ENCODE peak calls at places on chromosomes 16 and 17, in seven cellular contexts. F, S, D, O, T, W and X are unnamed samples.

GRCh38 chr17:19448341-19449268 is 37.6 kb downstream of the RNF112 start:
- DNase-seq in W (peak), D (peak), T (peak), O (peak), S (no peak), F (peak), X (peak)

GRCh38 chr16:48956620-48957019 is 325.0 kb downstream of the CBLN1 start:
- DNase-seq in S (no peak), W (no peak), O (no peak), F (no peak), T (no peak), D (no peak), X (no peak)

GRCh38 chr16:8905168-8905762 is 23.1 kb downstream of the LITAFD start:
- DNase-seq in W (no peak), D (no peak), F (no peak), O (no peak), T (peak), S (no peak), X (no peak)

GRCh38 chr17:22273308-22273707 is 581.0 kb downstream of the KCNJ18 start:
- DNase-seq in S (no peak), O (no peak), D (no peak), W (no peak), T (no peak), F (no peak), X (no peak)

GRCh38 chr17:62791235-62792121 is 16.6 kb downstream of the MARCHF10 start:
- DNase-seq in W (no peak), S (no peak), F (no peak), T (peak), O (no peak), D (peak), X (peak)

GRCh38 chr16:10849736-10850477 is 27.1 kb upstream of the CIITA start:
- DNase-seq in O (no peak), T (no peak), W (no peak), D (no peak), S (no peak), F (no peak), X (no peak)

GRCh38 chr17:75518201-75518600 is 1.9 kb downstream of the TSEN54 start:
- DNase-seq in O (no peak), D (no peak), T (no peak), W (no peak), F (no peak), S (no peak), X (no peak)

GRCh38 chr16:5870886-5871715 is 773.5 kb upstream of the EEF2KMT start:
- DNase-seq in O (no peak), F (no peak), S (no peak), T (no peak), D (no peak), W (no peak), X (no peak)

GRCh38 chr17:6681671-6682070 is 30.1 kb downstream of the C17orf100 start:
- DNase-seq in T (no peak), W (no peak), D (no peak), F (no peak), S (no peak), O (no peak), X (no peak)

GRCh38 chr16:6672507-6672906 is 660.1 kb upstream of the RBFOX1 start:
- DNase-seq in O (no peak), F (no peak), D (no peak), T (no peak), S (no peak), W (no peak), X (no peak)

GRCh38 chr17:18186271-18186982 is 2.8 kb downstream of the ALKBH5 start:
- DNase-seq in O (peak), W (no peak), T (peak), F (peak), D (no peak), S (no peak), X (peak)

GRCh38 chr17:45197108-45197507 is 24.6 kb upstream of the FMNL1 start:
- DNase-seq in W (no peak), F (no peak), O (no peak), S (no peak), D (no peak), T (no peak), X (no peak)

GRCh38 chr17:4768281-4768680 is 3.4 kb upstream of the TM4SF5 start:
- DNase-seq in T (no peak), O (no peak), D (no peak), F (no peak), S (no peak), W (no peak), X (no peak)

GRCh38 chr17:78953356-78954350 is 26.1 kb downstream of the LGALS3BP start:
- DNase-seq in T (no peak), F (no peak), D (no peak), O (peak), W (no peak), S (no peak), X (no peak)

GRCh38 chr17:45135978-45136791 is 698 bp downstream of the ACBD4 start:
- DNase-seq in T (no peak), W (no peak), O (no peak), F (no peak), S (no peak), D (no peak), X (no peak)

GRCh38 chr16:22189473-22190168 is 16.5 kb upstream of the EEF2K start:
- DNase-seq in F (no peak), D (no peak), T (no peak), W (no peak), S (peak), O (peak), X (no peak)

GRCh38 chr16:51831595-51832352 is 680.7 kb upstream of the SALL1 start:
- DNase-seq in F (no peak), O (no peak), S (no peak), W (no peak), T (no peak), D (no peak), X (no peak)

GRCh38 chr17:41652461-41652960 is 28.1 kb upstream of the KRT17 start:
- DNase-seq in W (no peak), F (no peak), D (no peak), T (no peak), S (no peak), O (no peak), X (no peak)

GRCh38 chr17:49971848-49972485 is 3.0 kb downstream of the DLX4 start:
- DNase-seq in S (no peak), D (peak), T (no peak), W (no peak), F (no peak), O (no peak), X (peak)

GRCh38 chr16:70730016-70730415 is 44.2 kb upstream of the MTSS2 start:
- DNase-seq in W (no peak), T (no peak), D (no peak), O (no peak), S (no peak), F (no peak), X (no peak)

GRCh38 chr16:54216268-54217187 is 70.1 kb downstream of the IRX3 start:
- DNase-seq in S (no peak), F (no peak), T (no peak), D (no peak), W (no peak), O (no peak), X (no peak)

GRCh38 chr17:40309031-40309937 is at the start of gene RARA:
- DNase-seq in D (no peak), S (no peak), O (peak), W (no peak), F (no peak), T (no peak), X (no peak)

GRCh38 chr17:71801301-71801700 is 319.5 kb upstream of the SOX9 start:
- DNase-seq in W (peak), S (no peak), F (peak), O (peak), T (peak), D (no peak), X (peak)

GRCh38 chr16:64933890-64934289 is 188.0 kb downstream of the CDH11 start:
- DNase-seq in D (no peak), O (no peak), S (no peak), W (peak), T (no peak), F (peak), X (peak)

GRCh38 chr17:64025732-64026294 is 5.4 kb upstream of the ICAM2 start:
- DNase-seq in T (peak), S (peak), D (peak), O (peak), W (no peak), F (peak), X (peak)

GRCh38 chr17:27425991-27426390 is 30.3 kb upstream of the KSR1 start:
- DNase-seq in W (no peak), D (no peak), O (no peak), T (no peak), F (no peak), S (no peak), X (no peak)

GRCh38 chr16:21208831-21209230 is 2.5 kb downstream of the ZP2 start:
- DNase-seq in S (no peak), F (no peak), D (no peak), W (no peak), T (no peak), O (no peak), X (no peak)

GRCh38 chr17:33267279-33267790 is 25.8 kb downstream of the ASIC2 start:
- DNase-seq in D (peak), F (no peak), W (no peak), S (no peak), T (peak), O (no peak), X (peak)

GRCh38 chr16:12728471-12728870 is 75.2 kb downstream of the CPPED1 start:
- DNase-seq in D (no peak), O (no peak), T (no peak), S (no peak), W (no peak), F (no peak), X (no peak)

GRCh38 chr17:81934850-81935708 is 2.0 kb downstream of the PYCR1 start:
- DNase-seq in O (no peak), D (no peak), F (no peak), T (no peak), S (no peak), W (no peak), X (no peak)

GRCh38 chr16:11743308-11744074 is 834 bp upstream of the TXNDC11 start:
- DNase-seq in O (peak), W (peak), S (no peak), F (no peak), T (peak), D (no peak), X (no peak)

GRCh38 chr17:83180264-83180995 is 101.0 kb downstream of the METRNL start:
- DNase-seq in T (no peak), F (no peak), W (no peak), D (no peak), O (no peak), S (no peak), X (no peak)

GRCh38 chr17:21213491-21214014 is 408 bp downstream of the TMEM11 start:
- DNase-seq in W (no peak), O (no peak), D (peak), S (peak), T (peak), F (no peak), X (no peak)

GRCh38 chr17:38405654-38406053 is 22.6 kb upstream of the ARHGAP23 start:
- DNase-seq in F (no peak), W (no peak), T (no peak), O (no peak), S (no peak), D (no peak), X (no peak)

GRCh38 chr17:79800325-79801155 is 3.7 kb upstream of the CBX8 start:
- DNase-seq in T (no peak), F (no peak), D (peak), O (no peak), S (no peak), W (no peak), X (no peak)

GRCh38 chr17:17819561-17819995 is 17.2 kb downstream of the SREBF1 start:
- DNase-seq in W (peak), F (peak), O (no peak), S (no peak), T (peak), D (peak), X (no peak)